ENCODE peak calls at places on chromosomes 2 and 18, in seven cellular contexts. E, D, C, N, X, H and B are unnamed samples.

GRCh38 chr18:58649966-58650816 is 21.1 kb upstream of the MALT1 start:
- DNase-seq in C (no peak), N (no peak), E (no peak), H (peak), X (no peak), D (no peak), B (no peak)

GRCh38 chr2:36485521-36485920 is 112.4 kb downstream of the FEZ2 start:
- DNase-seq in E (no peak), C (no peak), X (no peak), H (no peak), D (no peak), N (no peak), B (no peak)

GRCh38 chr2:20666364-20667150 is at the start of gene GDF7:
- DNase-seq in H (no peak), E (no peak), C (no peak), D (no peak), X (peak), N (no peak), B (no peak)

GRCh38 chr2:223914349-223914748 is 30.8 kb downstream of the WDFY1 start:
- DNase-seq in N (no peak), X (no peak), E (no peak), C (no peak), H (no peak), D (no peak), B (no peak)

GRCh38 chr2:111522231-111522768 is 361.7 kb downstream of the ANAPC1 start:
- DNase-seq in X (no peak), N (no peak), D (no peak), H (no peak), C (no peak), E (no peak), B (no peak)

GRCh38 chr18:62781262-62781661 is 65.9 kb downstream of the PHLPP1 start:
- DNase-seq in C (no peak), X (no peak), N (no peak), E (no peak), D (no peak), H (no peak), B (no peak)

GRCh38 chr2:201827621-201828020 is 21.3 kb downstream of the CDK15 start:
- DNase-seq in H (no peak), E (no peak), X (no peak), N (no peak), D (no peak), C (no peak), B (no peak)

GRCh38 chr2:217902281-217903141 is 100.3 kb downstream of the TNS1 start:
- DNase-seq in C (peak), E (no peak), X (no peak), H (no peak), D (no peak), N (no peak), B (no peak)

GRCh38 chr2:222751821-222752719 is 80.6 kb downstream of the MOGAT1 start:
- DNase-seq in N (peak), E (no peak), C (no peak), D (no peak), X (no peak), H (no peak), B (no peak)

GRCh38 chr2:102251849-102252203 is 59.5 kb upstream of the IL1RL1 start:
- DNase-seq in N (no peak), X (no peak), E (no peak), H (no peak), D (no peak), C (no peak), B (no peak)

GRCh38 chr18:8946046-8946838 is 156.3 kb upstream of the NDUFV2 start:
- DNase-seq in D (no peak), H (no peak), C (no peak), X (no peak), E (no peak), N (no peak), B (no peak)

GRCh38 chr2:151632993-151633592 is 101.2 kb downstream of the NEB start:
- DNase-seq in X (no peak), D (no peak), C (no peak), H (no peak), N (peak), E (no peak), B (no peak)

GRCh38 chr2:48175254-48175653 is 269.0 kb upstream of the FBXO11 start:
- DNase-seq in H (no peak), D (no peak), N (no peak), C (no peak), E (no peak), X (no peak), B (no peak)

GRCh38 chr2:154507186-154507585 is 191.3 kb upstream of the KCNJ3 start:
- DNase-seq in H (no peak), N (peak), E (no peak), D (no peak), X (no peak), C (no peak), B (no peak)

GRCh38 chr18:31931163-31931885 is 11.6 kb downstream of the TRAPPC8 start:
- DNase-seq in H (no peak), C (no peak), N (no peak), E (no peak), X (no peak), D (no peak), B (no peak)

GRCh38 chr18:25843791-25844190 is 246.6 kb downstream of the SS18 start:
- DNase-seq in D (no peak), X (no peak), C (no peak), H (no peak), N (no peak), E (no peak), B (no peak)

GRCh38 chr18:63819780-63820179 is 44.6 kb downstream of the SERPINB7 start:
- DNase-seq in C (no peak), D (no peak), X (no peak), E (no peak), N (no peak), H (no peak), B (no peak)

GRCh38 chr2:209960676-209961630 is 41.5 kb upstream of the RPE start:
- DNase-seq in N (peak), D (peak), X (no peak), H (peak), E (peak), C (peak), B (peak)

GRCh38 chr2:33314541-33314940 is 161.9 kb upstream of the RASGRP3 start:
- DNase-seq in E (no peak), X (no peak), D (no peak), C (no peak), H (no peak), N (no peak), B (no peak)

GRCh38 chr2:11121823-11122155 is 33.5 kb upstream of the SLC66A3 start:
- DNase-seq in X (no peak), D (no peak), H (no peak), C (no peak), E (no peak), N (no peak), B (no peak)

GRCh38 chr2:9556121-9556869 is 665 bp upstream of the ADAM17 start:
- DNase-seq in H (no peak), D (peak), N (peak), C (no peak), X (no peak), E (no peak), B (no peak)

GRCh38 chr2:168635065-168635577 is 167.3 kb upstream of the NOSTRIN start:
- DNase-seq in D (no peak), C (peak), E (no peak), H (no peak), X (no peak), N (no peak), B (peak)

GRCh38 chr18:8142131-8142711 is 467.0 kb upstream of the RAB12 start:
- DNase-seq in X (no peak), E (no peak), H (no peak), N (no peak), C (no peak), D (no peak), B (no peak)

GRCh38 chr2:127584047-127584446 is 48.6 kb downstream of the MYO7B start:
- DNase-seq in C (peak), X (no peak), D (no peak), E (no peak), H (no peak), N (no peak), B (peak)

GRCh38 chr18:46916551-46917107 is 678 bp downstream of the PIAS2 start:
- DNase-seq in C (no peak), H (peak), N (peak), D (no peak), X (no peak), E (peak), B (peak)